ENCODE peak calls at places on chromosomes 11 and 22, in seven cellular contexts. Q is right atrium auricular region, M is AG04450, R is astrocyte of the spinal cord, S is endothelial cell, P is HL-60, K is lower leg skin. N is an unnamed sample.

GRCh38 chr11:7348432-7349298 is 97.0 kb downstream of the SYT9 start:
- DNase-seq in K (no peak), M (no peak), S (no peak), R (no peak), P (no peak), Q (no peak), N (no peak)

GRCh38 chr22:26585104-26585790 is 4.7 kb downstream of the TPST2 start:
- DNase-seq in K (no peak), R (peak), S (no peak), M (no peak), P (no peak), Q (peak), N (no peak)

GRCh38 chr11:14974021-14974698 is 2.0 kb upstream of the CALCA start:
- DNase-seq in K (no peak), P (no peak), Q (no peak), M (no peak), S (peak), R (no peak), N (no peak)

GRCh38 chr11:15216678-15217077 is 102.0 kb downstream of the INSC start:
- DNase-seq in R (no peak), S (no peak), P (no peak), Q (no peak), K (no peak), M (no peak), N (no peak)

GRCh38 chr11:128506999-128507591 is 80.3 kb downstream of the ETS1 start:
- DNase-seq in P (no peak), S (no peak), R (peak), Q (peak), M (peak), K (peak), N (peak)

GRCh38 chr11:114790910-114791309 is 112.6 kb downstream of the NXPE2 start:
- DNase-seq in S (no peak), R (no peak), M (no peak), P (no peak), Q (no peak), K (no peak), N (no peak)

GRCh38 chr11:109864834-109865557 is 228.2 kb upstream of the ZC3H12C start:
- DNase-seq in S (no peak), R (peak), K (no peak), Q (no peak), P (no peak), M (peak), N (no peak)

GRCh38 chr11:25939691-25940090 is 392.2 kb upstream of the ANO3 start:
- DNase-seq in R (no peak), S (no peak), M (no peak), P (no peak), K (no peak), Q (no peak), N (no peak)

GRCh38 chr11:4072668-4073285 is 21.8 kb upstream of the RRM1 start:
- DNase-seq in K (peak), S (peak), R (peak), P (peak), M (peak), Q (peak), N (no peak)

GRCh38 chr22:47195676-47196492 is 433.4 kb downstream of the TBC1D22A start:
- DNase-seq in P (no peak), K (no peak), S (no peak), Q (peak), R (no peak), M (no peak), N (peak)

GRCh38 chr11:113014262-113014661 is 53.0 kb downstream of the NCAM1 start:
- DNase-seq in P (no peak), S (no peak), K (no peak), Q (no peak), M (no peak), R (no peak), N (no peak)

GRCh38 chr22:23118647-23119491 is 22.9 kb downstream of the RSPH14 start:
- DNase-seq in P (no peak), S (no peak), K (no peak), R (no peak), Q (no peak), M (no peak), N (no peak)

GRCh38 chr11:11396290-11397042 is 43.4 kb upstream of the CSNK2A3 start:
- DNase-seq in S (no peak), R (peak), P (no peak), Q (no peak), K (no peak), M (peak), N (no peak)

GRCh38 chr22:21963286-21963685 is 10.6 kb upstream of the PPM1F start:
- DNase-seq in M (no peak), Q (no peak), P (no peak), S (no peak), K (no peak), R (no peak), N (no peak)

GRCh38 chr11:29119691-29120328 is 897.0 kb downstream of the KCNA4 start:
- DNase-seq in P (no peak), K (no peak), R (peak), Q (no peak), M (peak), S (no peak), N (no peak)

GRCh38 chr11:37089439-37089838 is 491.4 kb upstream of the RAG2 start:
- DNase-seq in P (no peak), Q (no peak), S (no peak), R (no peak), K (no peak), M (no peak), N (no peak)

GRCh38 chr11:127052420-127052819 is 51.9 kb upstream of the KIRREL3 start:
- DNase-seq in Q (no peak), P (no peak), K (no peak), R (no peak), S (no peak), M (no peak), N (no peak)

GRCh38 chr11:109960831-109961230 is 132.4 kb upstream of the ZC3H12C start:
- DNase-seq in M (peak), S (no peak), R (peak), K (peak), Q (peak), P (no peak), N (no peak)

GRCh38 chr22:48744283-48744641 is 1083.4 kb downstream of the BRD1 start:
- DNase-seq in P (no peak), R (no peak), S (no peak), M (no peak), K (no peak), Q (peak), N (peak)

GRCh38 chr22:44577391-44578114 is 79.5 kb upstream of the RTL6 start:
- DNase-seq in Q (no peak), K (no peak), S (no peak), P (no peak), R (no peak), M (no peak), N (no peak)

GRCh38 chr11:17906436-17906835 is 106.4 kb downstream of the SERGEF start:
- DNase-seq in K (no peak), M (no peak), P (no peak), S (peak), R (no peak), Q (no peak), N (no peak)

GRCh38 chr11:108501396-108501795 is 3.2 kb upstream of the POGLUT3 start:
- DNase-seq in M (no peak), P (no peak), R (no peak), S (no peak), Q (no peak), K (no peak), N (no peak)

GRCh38 chr11:45455536-45455935 is 169.4 kb upstream of the SYT13 start:
- DNase-seq in R (no peak), P (no peak), K (no peak), Q (no peak), M (no peak), S (no peak), N (no peak)

GRCh38 chr11:91585035-91585801 is 639.4 kb upstream of the FAT3 start:
- DNase-seq in P (no peak), R (no peak), S (no peak), M (no peak), Q (no peak), K (no peak), N (no peak)

GRCh38 chr11:125201525-125202121 is 37.1 kb downstream of the PKNOX2 start:
- DNase-seq in S (peak), P (no peak), R (no peak), M (no peak), K (no peak), Q (no peak), N (no peak)

GRCh38 chr22:33109532-33110148 is 51.5 kb upstream of the SYN3 start:
- DNase-seq in P (no peak), Q (no peak), R (no peak), M (no peak), K (no peak), S (no peak), N (no peak)

GRCh38 chr11:46666982-46667590 is 33.3 kb downstream of the ARHGAP1 start:
- DNase-seq in M (no peak), S (no peak), Q (no peak), P (no peak), K (no peak), R (no peak), N (no peak)

GRCh38 chr11:1934326-1935155 is 12.6 kb upstream of the MRPL23 start:
- DNase-seq in Q (no peak), R (no peak), M (no peak), P (no peak), K (no peak), S (no peak), N (peak)

GRCh38 chr11:45662665-45663485 is 2.5 kb downstream of the CHST1 start:
- DNase-seq in K (no peak), R (peak), P (no peak), M (peak), Q (no peak), S (no peak), N (no peak)

GRCh38 chr11:89136606-89137005 is 41.1 kb upstream of the TYR start:
- DNase-seq in R (no peak), K (no peak), S (no peak), Q (no peak), P (no peak), M (no peak), N (no peak)

GRCh38 chr22:47122441-47123000 is 360.1 kb downstream of the TBC1D22A start:
- DNase-seq in Q (no peak), P (no peak), S (no peak), R (no peak), M (no peak), K (no peak), N (no peak)

DNA sequence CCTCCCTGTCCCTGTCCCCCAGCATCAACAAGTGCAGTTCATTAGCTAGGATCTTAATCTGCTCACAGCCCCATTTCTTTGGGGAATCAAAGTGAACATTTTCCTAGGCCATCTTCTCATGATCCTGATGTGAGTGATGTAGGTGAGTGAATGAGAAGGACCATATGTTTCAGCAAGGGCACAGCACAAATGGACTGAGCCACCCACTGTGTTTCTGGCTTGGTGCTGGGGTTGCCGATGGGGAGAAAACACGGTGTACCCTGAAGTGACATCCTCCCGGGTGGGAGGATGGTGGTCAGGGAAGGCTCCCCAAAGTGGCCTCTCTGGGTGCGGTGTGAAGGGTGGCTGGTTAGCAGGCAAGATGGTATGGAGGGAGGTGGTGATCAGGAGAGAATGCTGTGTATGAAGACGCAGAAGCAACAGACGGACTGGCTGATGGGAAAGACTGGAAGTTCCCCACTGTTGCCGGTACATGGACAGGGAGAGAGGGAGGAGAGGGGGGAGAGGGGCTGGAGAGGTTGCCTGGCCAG is 72.2 kb downstream of the JAM3 start:
- DNase-seq in K (no peak), R (no peak), M (no peak), S (no peak), P (no peak), Q (no peak), N (no peak)
- TF ChIP-seq CTCF in K (no peak), R (no peak), M (no peak), S (no peak), P (no peak), Q (no peak), N (no peak)

GRCh38 chr11:97460091-97460490 is 1070.3 kb downstream of the JRKL start:
- DNase-seq in Q (no peak), M (no peak), S (no peak), K (no peak), P (no peak), R (no peak), N (no peak)

GRCh38 chr11:97451441-97451840 is 1061.6 kb downstream of the JRKL start:
- DNase-seq in K (no peak), M (no peak), Q (no peak), S (no peak), R (no peak), P (no peak), N (no peak)

GRCh38 chr11:97454988-97455387 is 1065.2 kb downstream of the JRKL start:
- DNase-seq in M (no peak), R (peak), S (no peak), K (no peak), P (no peak), Q (no peak), N (no peak)
- TF ChIP-seq CTCF in M (peak), R (peak), S (no peak), K (no peak), P (no peak), Q (peak), N (peak)

GRCh38 chr22:28585324-28585723 is 94.3 kb downstream of the TTC28 start:
- DNase-seq in P (no peak), R (no peak), M (no peak), S (no peak), Q (no peak), K (no peak), N (no peak)

GRCh38 chr22:28582806-28583205 is 96.8 kb downstream of the TTC28 start:
- DNase-seq in Q (no peak), R (peak), P (no peak), S (no peak), K (no peak), M (peak), N (no peak)

DNA sequence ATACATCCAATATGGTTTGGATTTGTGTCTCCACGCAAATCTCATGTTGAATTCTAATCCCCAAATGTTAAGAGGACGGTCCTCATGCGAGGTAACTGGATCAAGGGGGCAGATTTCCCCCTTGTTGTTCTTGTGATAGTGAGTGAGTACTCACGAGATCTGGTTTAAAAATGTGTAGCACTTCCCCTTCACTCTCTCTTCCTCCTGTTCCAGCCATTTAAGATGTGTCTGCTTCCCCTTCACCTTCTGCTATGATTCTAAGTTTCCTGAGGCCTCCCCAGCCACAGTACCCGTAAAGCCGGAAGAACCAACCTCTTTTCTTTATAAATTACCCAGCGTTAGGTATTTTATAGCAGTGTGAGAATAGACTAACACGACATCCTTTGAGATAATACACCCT is 98.6 kb downstream of the TTC28 start:
- DNase-seq in R (no peak), P (peak), S (no peak), K (no peak), M (no peak), Q (no peak), N (no peak)
- TF ChIP-seq CTCF in R (no peak), P (no peak), S (no peak), K (no peak), M (no peak), Q (no peak), N (no peak)

DNA sequence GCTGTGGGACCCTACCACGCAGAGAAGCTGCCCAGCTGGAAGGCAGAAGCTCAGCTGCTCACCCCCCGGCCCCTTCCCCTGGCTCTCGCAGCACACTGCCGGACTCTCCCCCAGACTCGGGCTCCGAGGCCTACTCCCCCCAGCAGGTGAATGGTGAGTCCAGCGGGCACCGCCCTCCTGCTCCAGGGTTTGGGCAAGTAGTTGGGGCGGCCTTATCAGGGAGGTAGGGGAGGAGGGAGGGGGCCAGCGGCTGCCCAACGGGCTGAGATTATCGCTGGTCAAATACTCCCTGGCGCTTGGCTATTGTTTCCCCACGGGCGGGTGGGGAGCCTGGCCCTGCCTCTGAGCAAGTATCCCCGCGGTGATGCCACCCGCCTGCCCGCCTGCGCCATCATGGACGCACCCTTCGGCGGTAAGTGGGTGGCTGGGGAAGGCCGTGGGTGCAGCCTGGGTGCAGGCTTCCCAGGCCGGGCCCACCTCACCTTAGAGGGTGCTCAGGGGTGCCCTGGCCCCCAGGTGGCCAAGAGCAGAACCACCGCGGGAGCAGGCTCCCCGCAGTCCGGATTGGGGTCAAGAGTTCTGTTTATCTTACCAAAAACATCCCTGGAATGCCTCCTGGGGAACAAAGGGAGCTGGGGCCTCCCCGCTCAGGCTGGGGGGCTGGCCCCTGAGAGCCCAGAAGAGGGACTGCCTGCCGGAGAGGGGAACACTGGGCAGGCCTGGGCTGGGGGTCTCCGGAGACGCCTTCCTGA is 16.9 kb downstream of the MYRF start:
- DNase-seq in M (peak), S (no peak), P (no peak), R (peak), Q (no peak), K (no peak), N (no peak)
- TF ChIP-seq CTCF in M (peak), S (peak), P (no peak), R (peak), Q (no peak), K (no peak), N (no peak)

DNA sequence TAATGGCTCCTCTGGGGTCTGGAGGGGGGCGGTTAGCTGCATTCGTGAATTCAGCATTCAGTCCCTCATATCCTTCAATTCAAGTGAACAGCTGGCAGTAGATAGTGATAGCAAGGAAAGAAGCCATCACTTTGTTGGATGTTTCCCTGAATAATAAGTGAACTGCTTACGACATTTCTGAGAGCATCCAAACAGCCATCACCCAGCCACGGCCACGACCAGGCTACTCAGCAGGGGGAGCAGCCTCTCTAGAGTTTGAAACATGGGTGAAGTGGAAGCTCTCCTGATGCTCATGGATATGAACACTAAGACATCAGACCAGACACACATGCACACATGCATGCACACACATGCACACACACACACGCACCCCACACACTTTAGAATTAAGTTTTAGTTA is 163.6 kb downstream of the NTM start:
- DNase-seq in M (no peak), R (no peak), K (no peak), Q (no peak), S (no peak), P (no peak), N (no peak)
- TF ChIP-seq CTCF in M (no peak), R (no peak), K (no peak), Q (no peak), S (no peak), P (no peak), N (no peak)

GRCh38 chr11:65432686-65433582 is 10.3 kb downstream of the NEAT1 start:
- DNase-seq in M (no peak), K (no peak), S (no peak), R (peak), P (peak), Q (no peak), N (no peak)
- TF ChIP-seq CTCF in M (peak), K (no peak), S (no peak), R (no peak), P (no peak), Q (no peak), N (peak)

DNA sequence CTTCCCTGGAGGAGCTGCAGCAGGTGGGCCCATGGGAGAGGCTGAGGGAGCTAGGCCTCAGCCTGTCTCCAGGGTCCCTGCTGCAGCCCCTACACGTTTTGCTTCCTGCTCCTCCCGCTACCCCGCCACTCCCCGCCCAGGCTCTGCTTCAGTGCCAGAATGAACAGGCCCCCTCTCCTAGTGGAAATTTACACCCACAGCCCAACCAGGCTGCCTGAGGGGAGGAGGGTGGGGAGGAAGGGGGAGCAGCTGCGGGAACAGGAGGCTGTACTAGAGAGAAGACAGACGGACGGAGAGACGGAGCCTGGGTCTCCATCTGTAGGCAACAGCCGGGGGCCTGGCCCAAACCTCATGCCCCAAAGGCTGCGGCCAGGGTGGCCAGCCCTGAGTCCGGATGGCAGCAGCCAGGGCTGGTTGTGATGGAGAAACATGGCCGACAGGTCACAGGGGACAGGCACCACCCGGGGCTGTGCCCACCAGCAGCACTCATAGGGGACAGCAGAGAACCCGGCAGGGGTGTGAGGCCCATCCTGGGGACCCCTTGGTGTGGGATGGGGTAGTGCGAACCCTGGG is 20.6 kb downstream of the FLRT1 start:
- DNase-seq in R (no peak), S (no peak), Q (no peak), M (no peak), P (no peak), K (no peak), N (no peak)
- TF ChIP-seq CTCF in R (no peak), S (no peak), Q (no peak), M (no peak), P (no peak), K (no peak), N (no peak)